ENCODE peak calls at places on chromosomes 3 and 15, in nine cellular contexts. One of them, this sample, is unnamed.

GRCh38 chr3:6739288-6739687 is 121.6 kb upstream of the GRM7 start:
- DNase-seq in thyroid gland: no peak
- DNase-seq in suprapubic skin: no peak
- DNase-seq in neural progenitor cell: peak
- DNase-seq in psoas muscle: no peak
- DNase-seq in GM10248: no peak
- DNase-seq in foreskin fibroblast: no peak
- DNase-seq in WERI-Rb-1: no peak
- DNase-seq in Calu3: no peak
- DNase-seq in this sample: no peak

GRCh38 chr15:66748320-66748779 is 46.3 kb downstream of the SMAD6 start:
- DNase-seq in foreskin fibroblast: peak
- DNase-seq in GM10248: no peak
- DNase-seq in suprapubic skin: no peak
- DNase-seq in WERI-Rb-1: no peak
- DNase-seq in Calu3: no peak
- DNase-seq in neural progenitor cell: no peak
- DNase-seq in psoas muscle: no peak
- DNase-seq in thyroid gland: no peak
- DNase-seq in this sample: peak

GRCh38 chr3:171876651-171877272 is 33.6 kb downstream of the TMEM212 start:
- DNase-seq in WERI-Rb-1: no peak
- DNase-seq in psoas muscle: no peak
- DNase-seq in suprapubic skin: no peak
- DNase-seq in Calu3: no peak
- DNase-seq in GM10248: no peak
- DNase-seq in neural progenitor cell: no peak
- DNase-seq in thyroid gland: no peak
- DNase-seq in foreskin fibroblast: peak
- DNase-seq in this sample: peak

GRCh38 chr3:12959838-12960378 is 113.3 kb downstream of the IQSEC1 start:
- DNase-seq in WERI-Rb-1: no peak
- DNase-seq in neural progenitor cell: no peak
- DNase-seq in Calu3: no peak
- DNase-seq in suprapubic skin: no peak
- DNase-seq in thyroid gland: no peak
- DNase-seq in GM10248: no peak
- DNase-seq in psoas muscle: peak
- DNase-seq in foreskin fibroblast: no peak
- DNase-seq in this sample: no peak

GRCh38 chr15:74319596-74320357 is 47.7 kb downstream of the CYP11A1 start:
- DNase-seq in GM10248: no peak
- DNase-seq in psoas muscle: no peak
- DNase-seq in WERI-Rb-1: peak
- DNase-seq in neural progenitor cell: peak
- DNase-seq in Calu3: no peak
- DNase-seq in foreskin fibroblast: no peak
- DNase-seq in suprapubic skin: no peak
- DNase-seq in thyroid gland: no peak
- DNase-seq in this sample: no peak

GRCh38 chr3:150059241-150059640 is 88.5 kb upstream of the PFN2 start:
- DNase-seq in thyroid gland: peak
- DNase-seq in psoas muscle: no peak
- DNase-seq in foreskin fibroblast: no peak
- DNase-seq in Calu3: no peak
- DNase-seq in WERI-Rb-1: no peak
- DNase-seq in suprapubic skin: no peak
- DNase-seq in neural progenitor cell: no peak
- DNase-seq in GM10248: no peak
- DNase-seq in this sample: no peak

GRCh38 chr15:81071130-81071529 is 62.9 kb upstream of the CFAP161 start:
- DNase-seq in Calu3: no peak
- DNase-seq in suprapubic skin: no peak
- DNase-seq in thyroid gland: no peak
- DNase-seq in GM10248: no peak
- DNase-seq in psoas muscle: no peak
- DNase-seq in neural progenitor cell: no peak
- DNase-seq in foreskin fibroblast: peak
- DNase-seq in WERI-Rb-1: no peak
- DNase-seq in this sample: peak

GRCh38 chr3:127524300-127524896 is 66.1 kb downstream of the TPRA1 start:
- DNase-seq in psoas muscle: no peak
- DNase-seq in suprapubic skin: no peak
- DNase-seq in thyroid gland: no peak
- DNase-seq in GM10248: no peak
- DNase-seq in WERI-Rb-1: no peak
- DNase-seq in neural progenitor cell: peak
- DNase-seq in Calu3: no peak
- DNase-seq in foreskin fibroblast: no peak
- DNase-seq in this sample: no peak

GRCh38 chr15:69415381-69415780 is 1.2 kb downstream of the KIF23 start:
- DNase-seq in Calu3: no peak
- DNase-seq in GM10248: no peak
- DNase-seq in psoas muscle: no peak
- DNase-seq in foreskin fibroblast: no peak
- DNase-seq in suprapubic skin: no peak
- DNase-seq in thyroid gland: no peak
- DNase-seq in WERI-Rb-1: no peak
- DNase-seq in neural progenitor cell: no peak
- DNase-seq in this sample: no peak

GRCh38 chr3:1394188-1394587 is 301.4 kb downstream of the CNTN6 start:
- DNase-seq in Calu3: no peak
- DNase-seq in GM10248: no peak
- DNase-seq in WERI-Rb-1: no peak
- DNase-seq in thyroid gland: no peak
- DNase-seq in psoas muscle: peak
- DNase-seq in foreskin fibroblast: no peak
- DNase-seq in suprapubic skin: no peak
- DNase-seq in neural progenitor cell: no peak
- DNase-seq in this sample: no peak

GRCh38 chr15:42385980-42386695 is 26.8 kb downstream of the CAPN3 start:
- DNase-seq in suprapubic skin: peak
- DNase-seq in GM10248: no peak
- DNase-seq in foreskin fibroblast: no peak
- DNase-seq in psoas muscle: no peak
- DNase-seq in neural progenitor cell: no peak
- DNase-seq in WERI-Rb-1: no peak
- DNase-seq in Calu3: no peak
- DNase-seq in thyroid gland: no peak
- DNase-seq in this sample: no peak

GRCh38 chr3:103089758-103090157 is 654.9 kb downstream of the ZPLD1 start:
- DNase-seq in GM10248: no peak
- DNase-seq in neural progenitor cell: no peak
- DNase-seq in suprapubic skin: no peak
- DNase-seq in WERI-Rb-1: no peak
- DNase-seq in thyroid gland: no peak
- DNase-seq in psoas muscle: no peak
- DNase-seq in Calu3: no peak
- DNase-seq in foreskin fibroblast: no peak
- DNase-seq in this sample: no peak

DNA sequence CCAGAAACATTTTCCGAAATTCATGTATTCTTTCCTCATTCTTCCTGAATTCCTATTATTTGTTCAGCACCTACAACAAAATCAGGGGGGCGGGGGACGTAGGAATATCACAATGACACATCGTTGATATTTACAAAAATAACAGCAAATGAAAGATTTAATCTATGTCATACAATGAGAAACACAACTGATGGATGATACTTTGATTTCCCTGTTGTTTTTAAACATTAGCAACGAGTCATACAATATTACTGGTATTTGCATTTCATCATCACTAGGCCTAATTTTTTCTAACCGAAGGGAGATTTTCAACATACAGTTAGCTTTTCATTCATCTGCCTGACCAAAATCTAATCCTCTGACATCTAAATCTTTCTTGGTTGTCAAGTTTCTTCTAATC is 45.3 kb upstream of the INO80 start:
- DNase-seq in WERI-Rb-1: no peak
- DNase-seq in thyroid gland: no peak
- DNase-seq in neural progenitor cell: no peak
- DNase-seq in suprapubic skin: no peak
- DNase-seq in foreskin fibroblast: no peak
- DNase-seq in GM10248: no peak
- DNase-seq in Calu3: no peak
- DNase-seq in psoas muscle: no peak
- DNase-seq in this sample: no peak
- TF ChIP-seq CTCF in WERI-Rb-1: no peak
- TF ChIP-seq CTCF in thyroid gland: no peak
- TF ChIP-seq CTCF in neural progenitor cell: no peak
- TF ChIP-seq CTCF in suprapubic skin: no peak
- TF ChIP-seq CTCF in foreskin fibroblast: no peak
- TF ChIP-seq CTCF in GM10248: no peak
- TF ChIP-seq CTCF in Calu3: no peak
- TF ChIP-seq CTCF in psoas muscle: no peak
- TF ChIP-seq CTCF in this sample: no peak

DNA sequence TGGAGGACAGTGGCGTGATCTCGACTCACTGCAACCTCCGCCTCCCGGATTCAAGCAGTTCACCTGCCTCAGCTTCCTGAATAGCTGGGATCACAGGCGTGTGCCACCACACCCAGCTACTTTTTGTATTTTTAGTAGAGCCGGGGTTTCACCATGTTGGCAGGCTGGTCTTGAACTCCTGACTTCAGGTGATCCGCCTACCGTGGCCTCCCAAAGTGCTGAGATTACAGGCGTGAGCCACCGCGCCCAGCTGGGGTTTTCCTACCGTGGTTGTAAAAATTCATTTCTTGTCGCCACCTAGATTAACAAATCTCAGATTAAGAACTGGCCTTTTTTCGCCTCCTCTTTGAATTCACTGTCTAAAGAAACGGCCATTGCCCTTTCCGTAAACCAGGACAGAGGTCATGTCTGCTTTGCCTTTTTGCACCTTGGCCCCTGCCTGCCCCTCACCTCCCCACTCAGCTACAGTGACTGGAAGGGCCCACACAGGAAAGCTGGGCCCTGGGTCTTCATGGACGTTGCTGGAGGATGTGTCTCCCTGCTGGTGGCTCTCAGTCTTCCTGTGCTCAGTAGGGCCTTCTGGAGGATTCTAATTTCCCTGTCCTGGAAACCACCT is 17.2 kb downstream of the ZNF710 start:
- DNase-seq in WERI-Rb-1: no peak
- DNase-seq in thyroid gland: no peak
- DNase-seq in neural progenitor cell: no peak
- DNase-seq in psoas muscle: no peak
- DNase-seq in foreskin fibroblast: no peak
- DNase-seq in GM10248: no peak
- DNase-seq in suprapubic skin: no peak
- DNase-seq in Calu3: no peak
- DNase-seq in this sample: no peak
- TF ChIP-seq CTCF in WERI-Rb-1: no peak
- TF ChIP-seq CTCF in thyroid gland: no peak
- TF ChIP-seq CTCF in neural progenitor cell: no peak
- TF ChIP-seq CTCF in psoas muscle: no peak
- TF ChIP-seq CTCF in foreskin fibroblast: no peak
- TF ChIP-seq CTCF in GM10248: no peak
- TF ChIP-seq CTCF in suprapubic skin: no peak
- TF ChIP-seq CTCF in Calu3: no peak
- TF ChIP-seq CTCF in this sample: no peak

DNA sequence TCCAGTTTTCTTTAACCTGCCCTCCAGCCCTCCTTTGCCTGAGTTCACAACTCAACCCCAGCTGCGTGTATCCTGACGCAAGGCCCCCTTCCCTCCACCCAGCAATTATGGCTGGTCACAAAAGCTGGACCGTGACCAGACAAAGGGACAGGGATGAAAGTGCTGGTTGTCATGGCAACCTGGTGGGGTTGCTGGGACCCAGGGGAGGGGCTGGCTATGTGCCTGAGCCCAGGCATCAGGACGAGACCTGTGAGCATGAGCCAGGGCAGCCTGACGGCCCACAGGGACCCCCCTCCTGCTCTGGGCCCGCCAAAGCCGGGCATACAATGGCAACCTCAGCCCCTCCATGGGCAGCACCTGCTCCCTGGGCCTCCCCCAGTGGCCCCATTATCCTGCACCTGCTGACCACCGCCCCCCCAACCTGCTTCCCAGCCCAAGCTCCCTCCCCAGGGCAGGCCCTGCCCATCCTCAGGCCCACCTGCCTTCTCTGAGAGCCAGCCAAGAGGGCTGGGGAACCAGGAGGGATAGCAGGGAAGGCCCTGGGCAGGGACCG is 4.5 kb upstream of the DNAH1 start:
- DNase-seq in thyroid gland: no peak
- DNase-seq in foreskin fibroblast: no peak
- DNase-seq in neural progenitor cell: peak
- DNase-seq in suprapubic skin: no peak
- DNase-seq in psoas muscle: no peak
- DNase-seq in WERI-Rb-1: no peak
- DNase-seq in Calu3: no peak
- DNase-seq in GM10248: no peak
- DNase-seq in this sample: no peak
- TF ChIP-seq CTCF in thyroid gland: no peak
- TF ChIP-seq CTCF in foreskin fibroblast: no peak
- TF ChIP-seq CTCF in neural progenitor cell: no peak
- TF ChIP-seq CTCF in suprapubic skin: no peak
- TF ChIP-seq CTCF in psoas muscle: no peak
- TF ChIP-seq CTCF in WERI-Rb-1: no peak
- TF ChIP-seq CTCF in Calu3: no peak
- TF ChIP-seq CTCF in GM10248: no peak
- TF ChIP-seq CTCF in this sample: no peak

GRCh38 chr3:4335840-4336579 is 32.8 kb downstream of the SETMAR start:
- DNase-seq in thyroid gland: no peak
- DNase-seq in GM10248: no peak
- DNase-seq in psoas muscle: no peak
- DNase-seq in suprapubic skin: no peak
- DNase-seq in Calu3: no peak
- DNase-seq in foreskin fibroblast: no peak
- DNase-seq in WERI-Rb-1: no peak
- DNase-seq in neural progenitor cell: no peak
- DNase-seq in this sample: no peak

GRCh38 chr3:4332574-4332973 is 29.4 kb downstream of the SETMAR start:
- DNase-seq in thyroid gland: no peak
- DNase-seq in psoas muscle: no peak
- DNase-seq in Calu3: no peak
- DNase-seq in suprapubic skin: no peak
- DNase-seq in WERI-Rb-1: no peak
- DNase-seq in foreskin fibroblast: no peak
- DNase-seq in neural progenitor cell: no peak
- DNase-seq in GM10248: no peak
- DNase-seq in this sample: no peak

GRCh38 chr3:4332991-4333390 is 29.8 kb downstream of the SETMAR start:
- DNase-seq in WERI-Rb-1: no peak
- DNase-seq in Calu3: no peak
- DNase-seq in psoas muscle: no peak
- DNase-seq in suprapubic skin: no peak
- DNase-seq in foreskin fibroblast: no peak
- DNase-seq in GM10248: no peak
- DNase-seq in neural progenitor cell: no peak
- DNase-seq in thyroid gland: no peak
- DNase-seq in this sample: no peak

GRCh38 chr3:4332111-4332510 is 28.9 kb downstream of the SETMAR start:
- DNase-seq in GM10248: no peak
- DNase-seq in psoas muscle: no peak
- DNase-seq in thyroid gland: no peak
- DNase-seq in neural progenitor cell: no peak
- DNase-seq in Calu3: no peak
- DNase-seq in WERI-Rb-1: no peak
- DNase-seq in foreskin fibroblast: no peak
- DNase-seq in suprapubic skin: no peak
- DNase-seq in this sample: no peak

DNA sequence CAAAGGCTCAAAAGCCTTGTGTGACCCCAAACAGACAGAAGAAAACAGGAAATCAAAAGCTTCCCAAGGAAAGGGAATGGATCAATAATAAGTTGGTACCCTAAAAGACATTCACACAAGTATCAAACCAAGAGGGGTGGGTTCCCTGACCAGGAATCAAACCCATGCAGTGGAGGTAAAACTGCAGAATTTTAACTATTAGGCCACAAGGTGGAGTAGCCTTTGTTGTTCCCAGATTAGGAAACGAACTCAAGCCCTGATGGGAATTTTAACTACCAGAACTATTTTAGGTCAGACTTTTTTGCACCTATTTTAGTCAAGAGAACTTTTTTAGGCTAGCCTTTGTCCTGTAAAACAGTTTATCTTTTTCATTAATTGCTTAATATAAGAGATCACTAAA is 31.4 kb downstream of the SETMAR start:
- DNase-seq in thyroid gland: no peak
- DNase-seq in GM10248: no peak
- DNase-seq in foreskin fibroblast: no peak
- DNase-seq in neural progenitor cell: no peak
- DNase-seq in suprapubic skin: no peak
- DNase-seq in psoas muscle: no peak
- DNase-seq in Calu3: no peak
- DNase-seq in WERI-Rb-1: no peak
- DNase-seq in this sample: no peak
- TF ChIP-seq CTCF in thyroid gland: no peak
- TF ChIP-seq CTCF in GM10248: peak
- TF ChIP-seq CTCF in foreskin fibroblast: no peak
- TF ChIP-seq CTCF in neural progenitor cell: peak
- TF ChIP-seq CTCF in suprapubic skin: no peak
- TF ChIP-seq CTCF in psoas muscle: no peak
- TF ChIP-seq CTCF in Calu3: no peak
- TF ChIP-seq CTCF in WERI-Rb-1: peak
- TF ChIP-seq CTCF in this sample: peak

This sample was measured in HFFc6.